ENCODE peak calls at places on chromosomes 12 and 14, in nine cellular contexts. S is WTC11, Y is ovary, M is colonic mucosa, R is sigmoid colon, Z is psoas muscle, V is cardiac fibroblast, I is pancreas, D is epithelial cell of esophagus. E is an unnamed sample.

GRCh38 chr12:93776581-93777018 is 99.4 kb downstream of the CRADD start:
- DNase-seq in V (peak; percentile 92), Z (no peak), D (no peak), Y (no peak), S (no peak), M (no peak), R (no peak), I (no peak), E (peak; percentile 70)

GRCh38 chr12:49358548-49359141 is 8.6 kb upstream of the SPATS2 start:
- DNase-seq in S (peak; percentile 67), D (peak; percentile 67), Z (no peak), V (peak; percentile 84), I (no peak), M (peak; percentile 67), Y (no peak), R (no peak), E (peak; percentile 72)

GRCh38 chr12:67151891-67152290 is 117.3 kb upstream of the CAND1 start:
- DNase-seq in Y (no peak), S (no peak), R (no peak), D (no peak), I (no peak), Z (no peak), M (no peak), V (no peak), E (no peak)

GRCh38 chr14:98688446-98688845 is 583.6 kb downstream of the BCL11B start:
- DNase-seq in Y (no peak), R (no peak), D (no peak), M (no peak), Z (no peak), V (no peak), I (no peak), S (no peak), E (no peak)

GRCh38 chr12:54932691-54933090 is 51.9 kb downstream of the TESPA1 start:
- DNase-seq in R (no peak), D (peak; percentile 53), S (no peak), V (peak; percentile 39), Y (no peak), M (peak; percentile 30), Z (no peak), I (no peak), E (peak; percentile 56)

GRCh38 chr12:15858348-15858747 is 23.8 kb upstream of the STRAP start:
- DNase-seq in V (no peak), Z (no peak), I (no peak), M (no peak), R (no peak), D (no peak), Y (no peak), S (no peak), E (no peak)

GRCh38 chr12:79658221-79658620 is 32.5 kb downstream of the PAWR start:
- DNase-seq in V (no peak), S (no peak), D (no peak), I (no peak), Y (no peak), Z (no peak), M (no peak), R (no peak), E (no peak)

GRCh38 chr14:29548948-29549370 is 378.7 kb downstream of the PRKD1 start:
- DNase-seq in R (no peak), D (peak; percentile 66), Z (no peak), S (no peak), V (peak; percentile 88), Y (no peak), M (no peak), I (no peak), E (peak; percentile 64)

GRCh38 chr12:55694651-55695050 is 13.1 kb downstream of the ITGA7 start:
- DNase-seq in Y (no peak), Z (no peak), D (no peak), R (no peak), I (no peak), S (no peak), V (no peak), M (no peak), E (no peak)

GRCh38 chr14:59333668-59334067 is 131.5 kb downstream of the GPR135 start:
- DNase-seq in Y (no peak), R (peak; percentile 78), I (no peak), M (no peak), D (peak; percentile 79), S (no peak), Z (no peak), V (peak; percentile 97), E (peak; percentile 88)

GRCh38 chr12:3453947-3454675 is 36.9 kb upstream of the PRMT8 start:
- DNase-seq in Y (no peak), S (no peak), D (peak; percentile 98), M (no peak), V (peak; percentile 41), Z (no peak), I (no peak), R (no peak), E (peak; percentile 98)

GRCh38 chr12:44227601-44228000 is 391.7 kb downstream of the TMEM117 start:
- DNase-seq in V (no peak), R (no peak), Y (no peak), S (no peak), D (peak; percentile 22), Z (no peak), M (no peak), I (no peak), E (no peak)

GRCh38 chr12:33156042-33156441 is 259.5 kb upstream of the PKP2 start:
- DNase-seq in D (no peak), Y (no peak), I (no peak), S (no peak), V (no peak), M (no peak), R (no peak), Z (no peak), E (no peak)

GRCh38 chr14:78921856-78922255 is 751.7 kb downstream of the NRXN3 start:
- DNase-seq in I (no peak), M (no peak), D (peak; percentile 21), Z (no peak), S (no peak), V (peak; percentile 72), Y (no peak), R (no peak), E (no peak)

GRCh38 chr14:77542349-77543239 is 44.0 kb upstream of the ISM2 start:
- DNase-seq in S (no peak), I (no peak), Z (no peak), Y (no peak), M (no peak), V (peak; percentile 10), R (no peak), D (no peak), E (no peak)

GRCh38 chr12:78531831-78532230 is 332.7 kb upstream of the SYT1 start:
- DNase-seq in Y (no peak), Z (no peak), M (no peak), D (no peak), S (no peak), I (no peak), R (no peak), V (no peak), E (no peak)

GRCh38 chr14:103123634-103124500 is 606 bp downstream of the TNFAIP2 start:
- DNase-seq in M (peak; percentile 50), I (peak; percentile 49), R (peak; percentile 87), V (peak; percentile 58), Y (peak; percentile 19), S (peak; percentile 60), Z (peak; percentile 72), D (peak; percentile 15), E (no peak)

GRCh38 chr12:112906712-112907414 is at the start of gene OAS1:
- DNase-seq in D (peak; percentile 70), I (no peak), M (peak; percentile 84), V (peak; percentile 50), Y (peak; percentile 20), Z (no peak), S (no peak), R (no peak), E (peak; percentile 74)

DNA sequence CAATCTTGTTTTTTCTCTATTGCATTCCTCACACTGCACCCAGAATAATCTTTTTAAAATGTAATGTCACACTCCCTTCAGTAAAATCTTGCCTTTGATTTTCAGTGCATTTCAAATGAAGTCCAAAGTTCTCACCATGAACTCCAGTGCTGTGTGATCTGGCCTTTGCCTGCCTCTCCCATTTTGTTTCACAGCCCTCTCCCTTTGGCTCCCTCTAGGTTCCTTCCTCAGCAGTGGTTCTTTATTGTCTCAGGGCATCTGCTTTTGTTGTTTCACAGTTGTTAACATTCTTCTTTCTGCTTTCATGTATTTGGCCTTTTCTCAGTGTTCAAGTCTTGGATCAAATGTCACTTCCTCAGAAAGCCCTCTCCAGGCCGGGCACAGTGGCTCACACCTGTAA is 84.5 kb upstream of the AMN1 start:
- DNase-seq in Z (no peak), M (no peak), R (no peak), D (no peak), Y (no peak), I (no peak), V (peak; percentile 5), S (no peak), E (peak; percentile 11)
- TF ChIP-seq CTCF in Z (no peak), M (no peak), R (no peak), D (peak; percentile 24), Y (no peak), I (no peak), V (peak; percentile 37), S (no peak), E (no peak)

GRCh38 chr12:118835911-118836310 is 145.4 kb upstream of the SRRM4 start:
- DNase-seq in S (no peak), V (no peak), I (no peak), Z (no peak), Y (no peak), R (no peak), M (no peak), D (no peak), E (no peak)
- TF ChIP-seq CTCF in S (no peak), V (no peak), I (no peak), Z (no peak), Y (no peak), R (no peak), M (no peak), D (no peak), E (no peak)

GRCh38 chr12:59164991-59165718 is 244.9 kb upstream of the LRIG3 start:
- DNase-seq in D (peak; percentile 83), S (no peak), M (no peak), R (no peak), Y (no peak), I (no peak), V (peak; percentile 65), Z (no peak), E (peak; percentile 56)
- TF ChIP-seq CTCF in D (no peak), S (peak; percentile 16), M (peak; percentile 31), R (no peak), Y (no peak), I (peak; percentile 22), V (peak; percentile 37), Z (peak; percentile 39), E (peak; percentile 23)

DNA sequence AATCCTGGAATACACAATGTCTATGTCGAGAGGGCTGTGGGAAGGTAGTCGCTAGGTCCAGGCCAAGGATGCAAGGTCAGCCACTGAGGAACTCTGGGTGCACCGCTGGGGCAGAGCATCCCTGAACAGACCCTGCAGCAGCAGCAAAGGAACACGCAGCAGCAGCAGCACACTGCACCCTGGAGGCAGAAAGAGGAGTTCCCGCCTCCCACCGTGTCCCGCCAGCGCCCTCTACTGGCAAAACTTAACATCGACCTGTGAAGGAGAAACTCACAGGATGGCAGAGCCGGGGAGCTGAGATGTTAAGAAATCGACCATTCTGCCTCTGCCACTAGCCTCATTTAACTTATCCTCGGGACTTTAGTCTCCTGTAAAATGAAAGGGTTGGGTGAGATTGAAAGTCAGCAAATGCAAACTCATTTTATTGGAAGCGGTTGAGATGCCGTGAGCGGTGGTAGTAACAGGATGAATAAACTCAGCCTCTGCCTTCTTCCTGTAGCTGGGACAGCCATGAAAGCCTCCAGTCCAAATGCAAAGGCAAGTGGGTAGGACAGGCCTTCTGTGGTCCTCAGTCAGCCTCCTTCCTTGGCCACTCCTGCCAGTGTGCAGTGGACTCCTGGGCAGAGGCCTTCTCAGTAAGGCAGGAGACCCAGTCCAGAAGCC is 45.6 kb downstream of the STAB2 start:
- DNase-seq in Y (no peak), R (no peak), M (peak; percentile 80), S (peak; percentile 93), I (peak; percentile 38), Z (peak; percentile 18), V (peak; percentile 61), D (peak; percentile 81), E (peak; percentile 82)
- TF ChIP-seq CTCF in Y (no peak), R (peak; percentile 13), M (peak; percentile 70), S (peak; percentile 99), I (peak; percentile 47), Z (peak; percentile 43), V (peak; percentile 95), D (peak; percentile 98), E (peak; percentile 99)

E was measured in MCF 10A.